ENCODE peak calls at places on chromosomes 12 and 14, in ten cellular contexts. H is IMR-90, B is fibroblast of the conjunctiva, K is nephron progenitor cell, Z is NCI-H146, U is upper lobe of left lung, Y is psoas muscle, P is T follicular helper cell, J is lower leg skin, Q is NCI-H1417 treated with DMSO at 0.1 percent for 48 hours. T is an unnamed sample.

GRCh38 chr14:21023817-21024667 is 819 bp downstream of the NDRG2 start:
- DNase-seq in H (no peak), B (no peak), K (no peak), Z (no peak), U (no peak), Y (peak), P (no peak), J (no peak), Q (no peak), T (no peak)

GRCh38 chr14:22886500-22887259 is 3.7 kb downstream of the REM2 start:
- DNase-seq in H (peak), B (peak), K (peak), Z (peak), U (peak), Y (peak), P (peak), J (peak), Q (peak), T (peak)

GRCh38 chr14:105882626-105883025 is 356.2 kb downstream of the TMEM121 start:
- DNase-seq in H (no peak), B (no peak), K (no peak), Z (no peak), U (peak), Y (no peak), P (no peak), J (no peak), Q (no peak), T (no peak)

GRCh38 chr12:116556964-116557706 is 2.0 kb upstream of the MAP1LC3B2 start:
- DNase-seq in H (peak), B (no peak), K (no peak), Z (no peak), U (no peak), Y (no peak), P (no peak), J (no peak), Q (no peak), T (no peak)

GRCh38 chr12:122523846-122524718 is 2.7 kb downstream of the RSRC2 start:
- DNase-seq in H (peak), B (no peak), K (no peak), Z (no peak), U (no peak), Y (no peak), P (no peak), J (no peak), Q (no peak), T (no peak)

GRCh38 chr14:50929506-50929905 is 14.8 kb downstream of the PYGL start:
- DNase-seq in H (no peak), B (no peak), K (no peak), Z (no peak), U (no peak), Y (no peak), P (no peak), J (no peak), Q (no peak), T (no peak)

GRCh38 chr12:81492131-81492720 is 266.9 kb downstream of the PPFIA2 start:
- DNase-seq in H (no peak), B (no peak), K (no peak), Z (no peak), U (no peak), Y (no peak), P (no peak), J (no peak), Q (no peak), T (no peak)

GRCh38 chr14:26598672-26599131 is 869 bp upstream of the NOVA1 start:
- DNase-seq in H (no peak), B (no peak), K (peak), Z (peak), U (no peak), Y (no peak), P (no peak), J (no peak), Q (no peak), T (no peak)

GRCh38 chr12:92369643-92370042 is 224.0 kb upstream of the BTG1 start:
- DNase-seq in H (no peak), B (peak), K (no peak), Z (no peak), U (no peak), Y (no peak), P (no peak), J (no peak), Q (no peak), T (no peak)

GRCh38 chr12:78645956-78646355 is 218.6 kb upstream of the SYT1 start:
- DNase-seq in H (peak), B (peak), K (no peak), Z (no peak), U (no peak), Y (no peak), P (no peak), J (no peak), Q (no peak), T (no peak)

GRCh38 chr12:6939187-6939540 is 4.5 kb upstream of the RNU7-1 start:
- DNase-seq in H (no peak), B (no peak), K (no peak), Z (no peak), U (no peak), Y (no peak), P (no peak), J (no peak), Q (no peak), T (no peak)

GRCh38 chr12:47739959-47740358 is 14.7 kb upstream of the ENDOU start:
- DNase-seq in H (no peak), B (no peak), K (no peak), Z (no peak), U (no peak), Y (peak), P (no peak), J (no peak), Q (no peak), T (no peak)

GRCh38 chr12:112170376-112170775 is 45.0 kb downstream of the TRAFD1 start:
- DNase-seq in H (no peak), B (peak), K (peak), Z (no peak), U (no peak), Y (no peak), P (no peak), J (no peak), Q (no peak), T (no peak)

GRCh38 chr14:92035890-92036289 is 4.0 kb downstream of the TRIP11 start:
- DNase-seq in H (no peak), B (no peak), K (no peak), Z (no peak), U (no peak), Y (no peak), P (no peak), J (no peak), Q (peak), T (no peak)

GRCh38 chr12:63021126-63021525 is 86.2 kb upstream of the PPM1H start:
- DNase-seq in H (no peak), B (no peak), K (no peak), Z (no peak), U (no peak), Y (no peak), P (no peak), J (no peak), Q (no peak), T (no peak)

GRCh38 chr12:645563-646071 is 17.6 kb downstream of the NINJ2 start:
- DNase-seq in H (peak), B (no peak), K (no peak), Z (no peak), U (no peak), Y (no peak), P (no peak), J (peak), Q (no peak), T (no peak)

GRCh38 chr12:11344504-11344903 is 34.3 kb upstream of the PRB4 start:
- DNase-seq in H (no peak), B (no peak), K (no peak), Z (no peak), U (no peak), Y (no peak), P (no peak), J (no peak), Q (no peak), T (no peak)

GRCh38 chr14:100294963-100295330 is 11.3 kb downstream of the SLC25A29 start:
- DNase-seq in H (no peak), B (no peak), K (no peak), Z (no peak), U (no peak), Y (no peak), P (no peak), J (no peak), Q (no peak), T (no peak)

GRCh38 chr14:88681755-88682494 is 110.8 kb downstream of the EML5 start:
- DNase-seq in H (no peak), B (no peak), K (no peak), Z (no peak), U (no peak), Y (no peak), P (no peak), J (no peak), Q (no peak), T (no peak)

GRCh38 chr14:45972416-45972815 is 679.2 kb downstream of the RPL10L start:
- DNase-seq in H (no peak), B (no peak), K (no peak), Z (peak), U (no peak), Y (no peak), P (no peak), J (no peak), Q (no peak), T (no peak)

GRCh38 chr14:74049886-74050495 is 30.8 kb downstream of the BBOF1 start:
- DNase-seq in H (no peak), B (no peak), K (no peak), Z (no peak), U (no peak), Y (no peak), P (no peak), J (no peak), Q (no peak), T (no peak)

GRCh38 chr12:47753021-47754001 is 5.4 kb downstream of the RAPGEF3 start:
- DNase-seq in H (no peak), B (no peak), K (peak), Z (no peak), U (peak), Y (peak), P (no peak), J (peak), Q (no peak), T (no peak)